ENCODE peak calls at places on chromosomes 4 and X, in ten cellular contexts. I is bronchial epithelial cell; W is T47D; Z is caudate nucleus; S is adipocyte; Q is endothelial cell; D is activated CD4-positive, alpha-beta T cell treated with anti-CD3 and anti-CD28 coated beads for 48 hours; V is glomerular endothelial cell; J is Caki2; A is KBM-7. K is an unnamed sample.

GRCh38 chr4:173367285-173367684 is 3.5 kb upstream of the SAP30 start:
- DNase-seq in J (peak), I (peak), A (peak), D (no peak), Q (no peak), Z (no peak), S (peak), W (no peak), V (no peak), K (no peak)

GRCh38 chr4:108272566-108272965 is 103.8 kb upstream of the LEF1 start:
- DNase-seq in V (no peak), Q (no peak), W (no peak), S (peak), Z (no peak), A (no peak), D (no peak), I (peak), J (no peak), K (no peak)

GRCh38 chrX:137194164-137194563 is 160.4 kb upstream of the GPR101 start:
- DNase-seq in A (peak), Z (no peak), W (no peak), D (peak), Q (peak), S (peak), J (peak), V (no peak), I (peak), K (no peak)

GRCh38 chr4:41006141-41006540 is 208.2 kb downstream of the APBB2 start:
- DNase-seq in Z (no peak), J (no peak), V (no peak), W (no peak), D (no peak), S (no peak), I (no peak), Q (no peak), A (no peak), K (no peak)

GRCh38 chr4:79756496-79756895 is 316.5 kb downstream of the ANTXR2 start:
- DNase-seq in Q (no peak), V (no peak), W (no peak), J (no peak), Z (no peak), A (no peak), D (no peak), I (no peak), S (no peak), K (no peak)

GRCh38 chr4:108317377-108317776 is 148.6 kb upstream of the LEF1 start:
- DNase-seq in Q (no peak), W (no peak), D (no peak), Z (no peak), I (no peak), V (no peak), S (no peak), A (no peak), J (no peak), K (no peak)

GRCh38 chr4:73848183-73848777 is 4.8 kb upstream of the PF4V1 start:
- DNase-seq in A (no peak), S (no peak), Z (no peak), I (no peak), Q (no peak), W (no peak), D (no peak), V (no peak), J (no peak), K (no peak)

GRCh38 chr4:140150886-140151699 is 2.9 kb downstream of the MAML3 start:
- DNase-seq in I (peak), A (peak), J (peak), Q (peak), V (no peak), Z (peak), W (peak), S (peak), D (peak), K (peak)

GRCh38 chr4:164959896-164960295 is 17.6 kb downstream of the TRIM61 start:
- DNase-seq in D (no peak), W (no peak), V (no peak), J (no peak), A (no peak), Z (no peak), Q (no peak), S (peak), I (no peak), K (no peak)

GRCh38 chr4:4990329-4990728 is 28.9 kb downstream of the CYTL1 start:
- DNase-seq in S (no peak), W (no peak), J (no peak), I (no peak), D (no peak), V (no peak), Q (no peak), A (no peak), Z (no peak), K (no peak)

GRCh38 chrX:64975491-64975890 is 759 bp downstream of the ZC4H2 start:
- DNase-seq in I (peak), W (no peak), D (peak), J (peak), Z (peak), Q (peak), V (no peak), S (peak), A (peak), K (peak)

GRCh38 chrX:136725446-136726104 is 55.2 kb downstream of the ARHGEF6 start:
- DNase-seq in W (no peak), J (peak), Z (no peak), S (peak), V (no peak), Q (no peak), I (peak), D (no peak), A (no peak), K (no peak)

GRCh38 chr4:6152879-6153705 is 47.3 kb downstream of the JAKMIP1 start:
- DNase-seq in Z (no peak), I (no peak), Q (no peak), D (no peak), V (no peak), J (no peak), W (no peak), A (no peak), S (no peak), K (peak)

GRCh38 chrX:40154229-40154852 is 56.6 kb upstream of the BCOR start:
- DNase-seq in S (peak), I (no peak), W (no peak), A (peak), J (peak), Q (peak), Z (peak), D (no peak), V (no peak), K (peak)

GRCh38 chr4:117085185-117085701 is at the start of gene TRAM1L1:
- DNase-seq in Q (peak), I (peak), D (peak), S (peak), Z (peak), V (no peak), A (peak), J (peak), W (peak), K (peak)

GRCh38 chr4:182855312-182855711 is 61.9 kb downstream of the DCTD start:
- DNase-seq in Q (no peak), Z (no peak), J (no peak), I (no peak), D (no peak), A (no peak), S (no peak), W (no peak), V (no peak), K (no peak)

GRCh38 chr4:174402470-174403176 is 118.9 kb downstream of the CEP44 start:
- DNase-seq in W (no peak), V (no peak), D (no peak), Z (no peak), A (no peak), I (no peak), Q (no peak), J (peak), S (no peak), K (no peak)

GRCh38 chr4:183130328-183131155 is 31.5 kb downstream of the WWC2 start:
- DNase-seq in I (peak), Q (no peak), S (peak), J (peak), A (no peak), Z (no peak), V (no peak), W (no peak), D (no peak), K (no peak)

GRCh38 chr4:56305390-56305789 is 81.9 kb downstream of the AASDH start:
- DNase-seq in W (no peak), V (no peak), S (no peak), Q (no peak), I (no peak), A (no peak), Z (no peak), D (no peak), J (no peak), K (no peak)